ENCODE peak calls at places on chromosomes 16 and 17, in nine cellular contexts. M is NCI-H1694 treated with DMSO at 0.1 percent for 48 hours; Q is bronchial epithelial cell; H is ACHN; L is stimulated activated naive CD8-positive, alpha-beta T cell treated with anti-CD3 and anti-CD28 coated beads, Interleukin-15, Interleukin-2, amounts not matched to agents 100 U/mL and 50 U/mL, for 24 hours; J is body of pancreas; A is C1 segment of cervical spinal cord; I is neural crest cell; K is brain microvascular endothelial cell. T is an unnamed sample.

GRCh38 chr17:63722403-63722802 is 19.2 kb downstream of the STRADA start:
- DNase-seq in Q (no peak), A (no peak), H (no peak), M (no peak), J (no peak), I (no peak), K (no peak), L (no peak), T (no peak)

GRCh38 chr16:8739989-8740704 is 57.3 kb downstream of the TMEM186 start:
- DNase-seq in I (no peak), M (no peak), J (peak), A (no peak), K (no peak), Q (no peak), L (no peak), H (no peak), T (no peak)

GRCh38 chr16:35533683-35534082 is 2074.3 kb downstream of the TP53TG3F start:
- DNase-seq in I (no peak), J (no peak), L (no peak), K (no peak), H (peak), M (no peak), A (no peak), Q (no peak), T (no peak)

GRCh38 chr17:18008496-18009268 is 30.3 kb downstream of the ATPAF2 start:
- DNase-seq in Q (peak), M (no peak), H (peak), K (peak), A (no peak), L (no peak), J (no peak), I (no peak), T (no peak)

GRCh38 chr16:58331024-58331707 is 36.3 kb upstream of the PRSS54 start:
- DNase-seq in J (no peak), L (no peak), I (peak), A (no peak), H (peak), Q (no peak), M (peak), K (no peak), T (no peak)

GRCh38 chr17:78416311-78416711 is 37.9 kb downstream of the PGS1 start:
- DNase-seq in J (no peak), Q (no peak), M (no peak), I (no peak), A (no peak), L (no peak), K (peak), H (no peak), T (no peak)

GRCh38 chr17:32875904-32876413 is 965 bp downstream of the MYO1D start:
- DNase-seq in M (peak), I (no peak), J (no peak), H (peak), A (no peak), K (peak), Q (no peak), L (no peak), T (no peak)

GRCh38 chr16:4009177-4009576 is 107.1 kb downstream of the ADCY9 start:
- DNase-seq in A (no peak), K (no peak), I (no peak), L (no peak), H (no peak), Q (no peak), J (no peak), M (no peak), T (no peak)

GRCh38 chr17:32976131-32976530 is 15.5 kb upstream of the SPACA3 start:
- DNase-seq in I (no peak), H (no peak), M (no peak), J (peak), L (no peak), Q (no peak), K (no peak), A (no peak), T (no peak)

GRCh38 chr17:64507418-64507766 is 615 bp downstream of the CEP95 start:
- DNase-seq in I (no peak), Q (peak), J (peak), L (peak), H (peak), K (peak), M (peak), A (no peak), T (peak)

GRCh38 chr17:61303334-61304096 is 96.1 kb upstream of the TBX2 start:
- DNase-seq in Q (no peak), I (no peak), L (no peak), H (no peak), M (no peak), J (no peak), A (no peak), K (no peak), T (no peak)

GRCh38 chr17:305090-305976 is 47.3 kb downstream of the RPH3AL start:
- DNase-seq in J (no peak), I (no peak), L (no peak), K (no peak), A (no peak), M (no peak), H (no peak), Q (no peak), T (no peak)

GRCh38 chr17:29257756-29258155 is 11.1 kb downstream of the CRYBA1 start:
- DNase-seq in J (no peak), H (no peak), A (no peak), M (no peak), I (no peak), K (no peak), Q (no peak), L (no peak), T (no peak)

GRCh38 chr16:23556881-23557778 is at the start of the genes EARS2 and UBFD1:
- DNase-seq in K (peak), L (peak), J (peak), A (peak), H (peak), I (peak), Q (peak), M (peak), T (peak)

GRCh38 chr17:8289103-8289397 is 580 bp downstream of the RANGRF start:
- DNase-seq in L (peak), K (peak), J (no peak), I (peak), A (no peak), Q (no peak), H (no peak), M (peak), T (no peak)

GRCh38 chr17:33972756-33973155 is 282.3 kb upstream of the CCL2 start:
- DNase-seq in M (no peak), H (no peak), K (no peak), J (no peak), Q (no peak), I (no peak), L (no peak), A (no peak), T (no peak)

GRCh38 chr17:40122944-40123810 is 1.4 kb downstream of the MSL1 start:
- DNase-seq in J (peak), A (peak), K (no peak), M (peak), Q (no peak), H (peak), I (peak), L (peak), T (peak)

GRCh38 chr17:17152385-17152784 is 53.7 kb downstream of the PLD6 start:
- DNase-seq in M (no peak), J (no peak), Q (no peak), K (no peak), H (peak), L (no peak), A (peak), I (no peak), T (no peak)

GRCh38 chr16:87178177-87178863 is 138.9 kb downstream of the C16orf95 start:
- DNase-seq in L (no peak), A (no peak), H (no peak), K (no peak), M (no peak), J (no peak), I (no peak), Q (no peak), T (no peak)

GRCh38 chr17:39677581-39678339 is 9.5 kb downstream of the PNMT start:
- DNase-seq in L (no peak), H (no peak), A (peak), J (no peak), K (no peak), Q (no peak), I (no peak), M (no peak), T (no peak)

GRCh38 chr16:12625068-12625467 is 178.6 kb downstream of the CPPED1 start:
- DNase-seq in L (no peak), Q (no peak), H (no peak), K (no peak), I (no peak), A (no peak), M (no peak), J (no peak), T (no peak)

GRCh38 chr16:23026777-23027362 is 122.4 kb downstream of the USP31 start:
- DNase-seq in M (no peak), Q (peak), H (peak), J (no peak), K (peak), A (no peak), I (peak), L (no peak), T (no peak)

GRCh38 chr17:17139972-17140589 is 66.1 kb downstream of the PLD6 start:
- DNase-seq in I (no peak), M (no peak), L (no peak), Q (no peak), J (no peak), A (no peak), K (no peak), H (no peak), T (no peak)

GRCh38 chr17:50432125-50432762 is 6.2 kb downstream of the ACSF2 start:
- DNase-seq in I (no peak), M (no peak), J (no peak), H (peak), A (no peak), K (no peak), Q (no peak), L (no peak), T (no peak)

GRCh38 chr17:79183221-79184158 is 108.9 kb downstream of the ENGASE start:
- DNase-seq in I (peak), Q (no peak), H (no peak), L (peak), K (no peak), J (no peak), A (no peak), M (no peak), T (no peak)

GRCh38 chr17:69326302-69327059 is 452 bp downstream of the ABCA5 start:
- DNase-seq in A (no peak), Q (peak), M (peak), J (no peak), I (no peak), K (peak), H (peak), L (peak), T (peak)

GRCh38 chr16:84729716-84730320 is 30.0 kb downstream of the USP10 start:
- DNase-seq in K (no peak), M (no peak), J (no peak), H (peak), A (no peak), Q (peak), I (no peak), L (no peak), T (no peak)

GRCh38 chr17:57557793-57558681 is 187.1 kb downstream of the CCDC182 start:
- DNase-seq in M (no peak), K (peak), I (no peak), Q (peak), A (no peak), L (no peak), J (no peak), H (peak), T (peak)

GRCh38 chr16:81174644-81175324 is 63.7 kb upstream of the BCO1 start:
- DNase-seq in I (no peak), K (peak), H (no peak), A (no peak), M (no peak), L (no peak), J (no peak), Q (peak), T (no peak)

GRCh38 chr17:76968707-76969597 is 100.7 kb downstream of the MGAT5B start:
- DNase-seq in Q (peak), I (peak), A (no peak), J (peak), M (peak), H (peak), L (peak), K (no peak), T (no peak)

GRCh38 chr17:17070931-17071330 is 28.7 kb downstream of the MPRIP start:
- DNase-seq in Q (no peak), I (no peak), L (no peak), H (no peak), M (no peak), A (no peak), J (no peak), K (no peak), T (no peak)

GRCh38 chr17:45136846-45137560 is 1.5 kb downstream of the ACBD4 start:
- DNase-seq in J (no peak), K (no peak), H (no peak), A (no peak), Q (no peak), M (no peak), L (no peak), I (no peak), T (no peak)

T was measured in LoVo.